ENCODE peak calls at places on chromosomes 11 and 22, in seven cellular contexts. B, W, U, Z, M, Q and L are unnamed samples. For H3K9me3 and H3K36me3, the result is how much of the 10 kb centered on the place peaks cover.

GRCh38 chr11:108512706-108513105 is 14.5 kb upstream of the POGLUT3 start:
- DNase-seq in B (no peak), W (no peak), U (no peak), Z (no peak), M (no peak), Q (no peak), L (no peak)

GRCh38 chr11:117459121-117459978 is 131.7 kb downstream of the CEP164 start:
- DNase-seq in B (no peak), W (no peak), U (no peak), Z (no peak), M (no peak), Q (no peak), L (no peak)

GRCh38 chr11:27242591-27242990 is 120.4 kb downstream of the CCDC34 start:
- DNase-seq in B (no peak), W (no peak), U (no peak), Z (no peak), M (no peak), Q (no peak), L (no peak)

GRCh38 chr11:73856001-73856663 is 20.5 kb downstream of the COA4 start:
- DNase-seq in B (no peak), W (no peak), U (no peak), Z (no peak), M (no peak), Q (no peak), L (no peak)

GRCh38 chr22:27461470-27461869 is 340.1 kb downstream of the MN1 start:
- DNase-seq in B (peak), W (no peak), U (no peak), Z (no peak), M (no peak), Q (no peak), L (no peak)

GRCh38 chr11:33701831-33702230 is 1.2 kb upstream of the C11orf91 start:
- DNase-seq in B (peak), W (no peak), U (no peak), Z (no peak), M (peak), Q (no peak), L (peak)

GRCh38 chr22:24432059-24432853 is 4.9 kb downstream of the ADORA2A start:
- DNase-seq in B (peak), W (peak), U (no peak), Z (no peak), M (peak), Q (no peak), L (peak)

GRCh38 chr22:19579880-19580279 is 55.7 kb upstream of the CLDN5 start:
- DNase-seq in B (no peak), W (no peak), U (no peak), Z (no peak), M (no peak), Q (no peak), L (peak)

GRCh38 chr11:27718853-27719574 is 18.8 kb upstream of the BDNF start:
- DNase-seq in B (peak), W (peak), U (no peak), Z (no peak), M (no peak), Q (no peak), L (peak)

GRCh38 chr11:126734752-126735151 is 265.8 kb downstream of the KIRREL3 start:
- DNase-seq in B (no peak), W (no peak), U (no peak), Z (no peak), M (no peak), Q (no peak), L (no peak)

GRCh38 chr22:34135749-34136148 is 215.5 kb upstream of the LARGE1 start:
- DNase-seq in B (no peak), W (no peak), U (no peak), Z (no peak), M (no peak), Q (no peak), L (no peak)

GRCh38 chr11:93189462-93189861 is 8.3 kb downstream of the SLC36A4 start:
- DNase-seq in B (no peak), W (no peak), U (no peak), Z (no peak), M (no peak), Q (no peak), L (no peak)

GRCh38 chr22:41030891-41031290 is 61.5 kb upstream of the EP300 start:
- DNase-seq in B (peak), W (no peak), U (no peak), Z (no peak), M (no peak), Q (no peak), L (no peak)

GRCh38 chr22:45994516-45995404 is 17.8 kb upstream of the WNT7B start:
- DNase-seq in B (peak), W (peak), U (peak), Z (peak), M (peak), Q (no peak), L (peak)

GRCh38 chr11:131615611-131616010 is 245.2 kb downstream of the NTM start:
- DNase-seq in B (no peak), W (no peak), U (no peak), Z (no peak), M (no peak), Q (no peak), L (no peak)

GRCh38 chr11:1054143-1055108 is 17.9 kb upstream of the MUC6 start:
- DNase-seq in B (no peak), W (peak), U (no peak), Z (no peak), M (peak), Q (no peak), L (peak)

GRCh38 chr11:25899761-25900160 is 432.2 kb upstream of the ANO3 start:
- DNase-seq in B (no peak), W (no peak), U (no peak), Z (no peak), M (no peak), Q (no peak), L (no peak)

GRCh38 chr22:48083502-48083901 is 1321.1 kb downstream of the TBC1D22A start:
- DNase-seq in B (no peak), W (no peak), U (no peak), Z (no peak), M (no peak), Q (no peak), L (no peak)

DNA sequence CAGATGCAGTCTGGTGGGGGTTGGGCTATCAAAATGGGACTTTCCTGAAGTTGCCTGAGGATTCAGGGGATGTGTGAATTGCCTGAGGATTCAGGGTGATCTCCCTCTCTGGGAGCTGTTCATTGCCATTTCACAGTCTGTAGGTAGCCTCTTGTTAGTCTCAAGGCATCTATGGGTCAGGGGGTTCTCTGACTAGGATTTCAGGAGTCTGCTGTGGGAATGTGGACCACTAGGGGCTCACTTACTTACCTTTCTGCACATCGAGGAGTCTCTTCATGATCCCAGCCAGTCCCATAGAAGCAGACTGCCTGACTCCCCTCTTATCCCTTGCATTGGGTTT is 54.0 kb downstream of the KCNQ1OT1 start:
- DNase-seq in B (no peak), W (no peak), U (no peak), Z (no peak), M (no peak), Q (no peak), L (no peak)
- H3K9me3 ChIP-seq in B (under half), W (half or more), U (under half), Z (half or more), M (half or more), Q (under half), L (half or more)

GRCh38 chr22:29988719-29989118 is 91.5 kb upstream of the HORMAD2 start:
- DNase-seq in B (peak), W (no peak), U (no peak), Z (no peak), M (no peak), Q (no peak), L (no peak)
- H3K36me3 ChIP-seq in B (under half), W (half or more), U (under half), Z (under half), M (under half), Q (under half), L (half or more)

GRCh38 chr11:122559734-122560382 is 95.7 kb upstream of the UBASH3B start:
- DNase-seq in B (peak), W (no peak), U (no peak), Z (no peak), M (no peak), Q (peak), L (no peak)
- TF ChIP-seq CTCF in B (no peak), W (no peak), U (no peak), Z (no peak), M (no peak), Q (peak), L (no peak)

GRCh38 chr11:55791606-55792005 is 3.8 kb upstream of the OR5D14 start:
- DNase-seq in B (no peak), W (no peak), U (no peak), Z (no peak), M (no peak), Q (no peak), L (no peak)

GRCh38 chr11:55793321-55793720 is 2.0 kb upstream of the OR5D14 start:
- DNase-seq in B (no peak), W (no peak), U (no peak), Z (no peak), M (no peak), Q (no peak), L (no peak)

DNA sequence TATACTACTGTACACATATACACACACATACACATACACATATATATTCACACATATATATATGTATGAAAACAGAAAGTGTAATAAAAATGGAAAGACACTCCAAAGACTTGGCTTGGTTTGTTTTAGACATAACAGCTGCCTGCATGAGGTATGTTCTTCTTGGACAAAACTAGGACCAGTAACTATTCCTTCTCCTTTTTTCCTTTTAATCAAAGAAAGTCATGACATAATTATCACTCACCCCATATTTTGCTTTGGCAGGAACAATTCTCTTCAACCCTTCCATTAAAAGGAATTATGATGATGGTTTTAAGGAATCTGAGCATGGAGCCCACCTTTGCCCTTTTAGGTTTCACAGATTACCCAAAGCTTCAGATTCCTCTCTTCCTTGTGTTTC is at the start of gene OR5D14:
- DNase-seq in B (no peak), W (no peak), U (no peak), Z (no peak), M (no peak), Q (no peak), L (no peak)
- H3K9me3 ChIP-seq in B (under half), W (under half), U (under half), Z (under half), M (under half), Q (under half), L (under half)

GRCh38 chr11:64897381-64898075 is 19.1 kb upstream of the EHD1 start:
- DNase-seq in B (no peak), W (peak), U (no peak), Z (no peak), M (peak), Q (no peak), L (no peak)
- H3K36me3 ChIP-seq in B (under half), W (half or more), U (under half), Z (under half), M (under half), Q (under half), L (half or more)

GRCh38 chr22:36469094-36469710 is 12.2 kb downstream of the TXN2 start:
- DNase-seq in B (no peak), W (no peak), U (no peak), Z (no peak), M (no peak), Q (no peak), L (no peak)

GRCh38 chr22:36470994-36471331 is 10.5 kb downstream of the TXN2 start:
- DNase-seq in B (peak), W (no peak), U (no peak), Z (no peak), M (no peak), Q (no peak), L (no peak)

GRCh38 chr22:36472689-36473088 is 8.8 kb downstream of the TXN2 start:
- DNase-seq in B (no peak), W (no peak), U (no peak), Z (no peak), M (no peak), Q (no peak), L (no peak)

GRCh38 chr22:36471341-36471821 is 10.1 kb downstream of the TXN2 start:
- DNase-seq in B (peak), W (no peak), U (no peak), Z (no peak), M (no peak), Q (no peak), L (no peak)

DNA sequence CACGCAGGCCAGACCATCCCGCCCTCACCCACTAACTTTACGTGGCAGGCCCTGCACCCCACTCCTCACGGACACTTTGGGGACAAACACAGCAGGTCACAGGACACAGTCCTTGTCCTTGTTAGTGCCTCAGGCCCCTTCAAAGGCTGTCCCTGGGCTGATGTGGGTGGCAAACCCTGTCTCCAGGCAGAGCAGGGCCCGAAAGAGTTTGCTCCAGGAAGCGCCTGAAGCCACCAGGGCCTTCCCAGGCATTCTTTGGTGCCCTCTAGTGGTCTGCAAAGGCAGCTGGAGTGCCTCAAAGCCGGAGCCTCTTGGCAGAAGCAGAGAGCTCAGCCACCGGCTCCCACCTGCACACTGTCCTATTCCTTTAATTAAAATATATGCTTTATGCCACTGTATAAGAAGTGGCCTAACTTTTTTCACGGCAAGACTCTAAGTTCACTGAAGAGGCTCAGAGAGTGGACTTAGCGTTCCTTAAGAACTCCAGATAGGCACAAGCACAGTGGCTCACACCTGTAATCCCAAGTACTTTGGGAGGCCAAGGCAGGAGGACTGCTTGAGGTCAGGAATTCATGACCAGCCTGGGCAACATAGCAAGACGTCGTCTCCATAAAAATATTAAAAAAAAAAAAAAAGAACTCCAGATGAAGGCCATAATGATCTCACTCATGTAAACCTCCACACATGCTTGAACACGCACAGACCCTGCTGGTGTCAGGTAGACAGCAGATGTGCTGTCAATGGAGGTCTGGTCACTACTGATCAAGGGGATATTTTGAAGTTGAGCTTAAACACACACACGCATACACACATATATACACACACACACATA is 11.1 kb downstream of the TXN2 start:
- DNase-seq in B (peak), W (peak), U (peak), Z (peak), M (peak), Q (peak), L (peak)
- TF ChIP-seq CTCF in B (peak), W (peak), U (peak), Z (peak), M (peak), Q (peak), L (peak)

GRCh38 chr22:49609207-49609876 is 218.3 kb downstream of the BRD1 start:
- DNase-seq in B (no peak), W (peak), U (no peak), Z (no peak), M (no peak), Q (no peak), L (no peak)
- H3K9me3 ChIP-seq in B (under half), W (half or more), U (under half), Z (under half), M (under half), Q (under half), L (under half)